ENCODE peak calls at places on chromosome 15, in seven cellular contexts. Q, J, E, O, S, N and M are unnamed samples.

GRCh38 chr15:63509933-63510547 is 5.6 kb downstream of the USP3 start:
- DNase-seq in J (no peak), Q (no peak), O (no peak), E (peak), N (no peak), S (no peak), M (peak)

GRCh38 chr15:56537881-56538280 is 72.9 kb upstream of the MNS1 start:
- DNase-seq in Q (no peak), E (no peak), J (no peak), S (no peak), O (no peak), N (peak), M (no peak)

GRCh38 chr15:47846128-47846868 is 129.0 kb downstream of the SEMA6D start:
- DNase-seq in N (no peak), J (no peak), S (no peak), O (no peak), E (no peak), Q (no peak), M (no peak)

GRCh38 chr15:69224383-69224782 is 63.9 kb downstream of the GLCE start:
- DNase-seq in J (peak), S (no peak), Q (peak), E (no peak), O (peak), N (no peak), M (no peak)

GRCh38 chr15:31606261-31606669 is 279.6 kb downstream of the KLF13 start:
- DNase-seq in S (no peak), Q (no peak), O (no peak), E (peak), N (no peak), J (no peak), M (peak)

GRCh38 chr15:80780416-80781221 is 1.4 kb downstream of the CEMIP start:
- DNase-seq in J (peak), E (peak), O (peak), S (no peak), Q (peak), N (no peak), M (peak)

GRCh38 chr15:80698636-80699035 is 3.5 kb downstream of the ABHD17C start:
- DNase-seq in O (no peak), E (no peak), Q (no peak), J (no peak), N (no peak), S (no peak), M (peak)

GRCh38 chr15:23422946-23423708 is 23.9 kb downstream of the GOLGA6L2 start:
- DNase-seq in N (no peak), J (no peak), E (peak), O (no peak), Q (no peak), S (no peak), M (peak)

GRCh38 chr15:69860921-69861320 is 236.8 kb downstream of the TLE3 start:
- DNase-seq in J (no peak), S (no peak), O (no peak), N (no peak), Q (no peak), E (no peak), M (no peak)

GRCh38 chr15:77731945-77732344 is 99.2 kb upstream of the LINGO1 start:
- DNase-seq in N (no peak), J (no peak), E (no peak), O (no peak), S (no peak), Q (no peak), M (no peak)

GRCh38 chr15:90594297-90594696 is 64.6 kb downstream of the CRTC3 start:
- DNase-seq in N (peak), O (no peak), J (no peak), S (no peak), Q (peak), E (peak), M (peak)
- H3K4me2 ChIP-seq in N (peak), O (no peak), J (no peak), S (no peak), Q (no peak), E (peak), M (no peak)

DNA sequence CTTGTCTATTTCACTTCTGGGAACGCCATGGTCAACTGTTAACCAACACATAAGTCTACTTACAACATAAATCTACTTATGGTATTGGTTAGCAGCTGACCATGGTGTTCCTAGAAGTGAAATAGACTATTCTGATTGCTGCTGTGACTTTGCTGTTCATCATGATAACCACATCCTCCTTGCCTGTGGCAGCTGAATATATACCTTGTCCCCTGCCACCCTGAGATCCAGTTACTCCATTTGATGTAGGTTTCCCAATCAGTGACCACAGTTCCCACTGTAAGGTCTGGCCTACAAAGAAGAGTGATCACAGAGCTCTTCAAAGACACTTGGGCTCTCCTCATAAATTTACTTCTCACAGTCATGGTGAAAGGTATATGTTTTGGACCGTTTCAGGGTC is 66.8 kb upstream of the ALDH1A3 start:
- DNase-seq in N (no peak), E (no peak), Q (no peak), O (no peak), S (no peak), J (no peak), M (no peak)
- TF ChIP-seq EZH2 in N (no peak), E (no peak), Q (no peak), O (no peak), S (no peak), J (no peak), M (no peak)

GRCh38 chr15:71634820-71635219 is 175.5 kb upstream of the NR2E3 start:
- DNase-seq in E (no peak), S (no peak), Q (no peak), O (peak), N (peak), J (no peak), M (no peak)
- TF ChIP-seq EZH2phosphoT487 in E (no peak), S (no peak), Q (no peak), O (no peak), N (no peak), J (no peak), M (no peak)

DNA sequence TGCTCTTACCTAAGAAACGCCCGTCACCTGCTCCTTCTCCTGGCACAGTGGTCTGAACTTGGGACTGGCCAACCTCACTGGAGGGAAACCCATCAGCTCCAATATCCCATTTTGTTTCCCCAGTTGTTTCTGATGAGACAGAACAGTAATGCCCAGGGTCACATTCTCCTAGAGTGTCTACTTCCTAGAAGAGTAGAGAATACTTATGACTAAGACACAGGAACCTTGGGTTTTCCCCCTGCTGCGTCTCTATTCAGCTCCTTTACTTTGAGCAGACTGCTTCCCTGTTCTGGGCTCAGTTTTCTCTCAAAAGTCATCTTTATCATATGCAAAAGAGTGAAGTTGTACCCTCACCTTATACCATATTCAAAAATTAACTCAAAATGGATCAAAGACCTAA is 79.4 kb downstream of the POLR2M start:
- DNase-seq in Q (no peak), E (no peak), O (no peak), J (no peak), S (no peak), N (no peak), M (no peak)
- H3K4me2 ChIP-seq in Q (no peak), E (no peak), O (no peak), J (no peak), S (no peak), N (no peak), M (no peak)

GRCh38 chr15:60299452-60300047 is 98.2 kb downstream of the ANXA2 start:
- DNase-seq in O (peak), N (no peak), J (peak), E (peak), Q (peak), S (peak), M (peak)
- TF ChIP-seq EZH2 in O (no peak), N (no peak), J (no peak), E (no peak), Q (no peak), S (no peak), M (no peak)